ENCODE peak calls at places on chromosome 14, in four cellular contexts. B is H7, U is H9, I is pancreas. Y is an unnamed sample.

GRCh38 chr14:77580964-77581505 is 35.4 kb downstream of the SPTLC2 start:
- DNase-seq in U (no peak), I (no peak), B (no peak), Y (peak)

GRCh38 chr14:67943947-67944346 is 124.4 kb downstream of the RAD51B start:
- DNase-seq in U (peak), I (peak), B (peak), Y (peak)

GRCh38 chr14:68373124-68373646 is 419.7 kb downstream of the ZFP36L1 start:
- DNase-seq in I (no peak), B (no peak), U (no peak), Y (no peak)

GRCh38 chr14:71515520-71515919 is 416.7 kb upstream of the RGS6 start:
- DNase-seq in U (no peak), I (no peak), B (no peak), Y (no peak)

GRCh38 chr14:75831971-75832370 is 149.8 kb downstream of the TGFB3 start:
- DNase-seq in B (no peak), I (peak), U (no peak), Y (no peak)

GRCh38 chr14:79464468-79464867 is 746.8 kb downstream of the DIO2 start:
- DNase-seq in B (no peak), U (no peak), I (no peak), Y (no peak)

GRCh38 chr14:58663494-58664111 is 25.8 kb downstream of the DACT1 start:
- DNase-seq in B (no peak), I (no peak), U (no peak), Y (no peak)

GRCh38 chr14:89445252-89445973 is 28.4 kb upstream of the FOXN3 start:
- DNase-seq in I (no peak), U (no peak), B (no peak), Y (no peak)

GRCh38 chr14:64986578-64987571 is at the start of gene FNTB:
- DNase-seq in U (peak), B (peak), I (peak), Y (peak)

GRCh38 chr14:53515264-53515663 is 362.1 kb upstream of the DDHD1 start:
- DNase-seq in B (no peak), U (no peak), I (no peak), Y (no peak)

GRCh38 chr14:88013750-88014349 is 8.9 kb downstream of the GPR65 start:
- DNase-seq in U (peak), I (peak), B (peak), Y (peak)

GRCh38 chr14:46245281-46245680 is 406.3 kb downstream of the RPL10L start:
- DNase-seq in B (no peak), U (no peak), I (no peak), Y (no peak)

GRCh38 chr14:61555056-61555838 is 140.1 kb upstream of the HIF1A start:
- DNase-seq in I (no peak), U (no peak), B (no peak), Y (peak)

GRCh38 chr14:22900088-22900799 is 17.2 kb downstream of the REM2 start:
- DNase-seq in B (peak), U (peak), I (no peak), Y (peak)

Y was measured in foreskin melanocyte.